ENCODE peak calls at places on chromosomes 1 and 21, in six cellular contexts. C is KG1; Q is activated CD4-positive, alpha-beta T cell treated with anti-CD3 and anti-CD28 coated beads, Interleukin-2, amount 10 ng/mL, durations not matched to agents 7 days and 5 days; O is ELF-1; D is RCC 7860; T is activated naive CD4-positive, alpha-beta T cell. Y is an unnamed sample.

GRCh38 chr1:53321366-53321765 is 6.5 kb downstream of the LRP8 start:
- DNase-seq in C (no peak), Q (no peak), O (peak), D (no peak), T (no peak), Y (no peak)

GRCh38 chr1:101115112-101115511 is 89.5 kb upstream of the DPH5 start:
- DNase-seq in C (no peak), Q (no peak), O (no peak), D (no peak), T (no peak), Y (no peak)

GRCh38 chr21:38859852-38860251 is 54.1 kb downstream of the ETS2 start:
- DNase-seq in C (no peak), Q (no peak), O (no peak), D (no peak), T (no peak), Y (no peak)

GRCh38 chr1:183080406-183080805 is 57.2 kb downstream of the LAMC1 start:
- DNase-seq in C (no peak), Q (no peak), O (peak), D (peak), T (no peak), Y (no peak)

GRCh38 chr1:21331752-21332480 is 41.7 kb upstream of the ECE1 start:
- DNase-seq in C (peak), Q (no peak), O (peak), D (no peak), T (no peak), Y (peak)

GRCh38 chr1:232553809-232554208 is 76.1 kb downstream of the SIPA1L2 start:
- DNase-seq in C (no peak), Q (no peak), O (no peak), D (no peak), T (no peak), Y (no peak)

GRCh38 chr1:245198755-245199516 is 44.2 kb downstream of the KIF26B start:
- DNase-seq in C (no peak), Q (no peak), O (no peak), D (no peak), T (no peak), Y (no peak)

GRCh38 chr21:30988706-30989105 is 49.6 kb downstream of the KRTAP19-8 start:
- DNase-seq in C (no peak), Q (no peak), O (no peak), D (no peak), T (no peak), Y (no peak)

GRCh38 chr1:46605242-46605641 is 1.2 kb upstream of the MKNK1 start:
- DNase-seq in C (no peak), Q (peak), O (no peak), D (no peak), T (no peak), Y (peak)

GRCh38 chr1:17553970-17554369 is 14.5 kb downstream of the ARHGEF10L start:
- DNase-seq in C (no peak), Q (no peak), O (no peak), D (peak), T (no peak), Y (no peak)

GRCh38 chr1:26822737-26823395 is 3.6 kb upstream of the ZDHHC18 start:
- DNase-seq in C (no peak), Q (no peak), O (no peak), D (no peak), T (no peak), Y (no peak)

GRCh38 chr1:222331340-222331739 is 216.6 kb downstream of the HHIPL2 start:
- DNase-seq in C (no peak), Q (no peak), O (no peak), D (peak), T (no peak), Y (no peak)